ENCODE peak calls at places on chromosome 2, in eight cellular contexts. P is activated CD4-positive, alpha-beta memory T cell treated with anti-CD3 and anti-CD28 coated beads, Interleukin-2, amount 10 ng/mL, durations not matched to agents 7 days and 5 days; N is RWPE1; X is NCI-H1417; K is brain microvascular endothelial cell; C is right cardiac atrium; W is upper lobe of left lung; U is heart left ventricle. M is an unnamed sample.
A peak's percentile ranks its signal among the peaks of the same experiment; 100 is the strongest.

GRCh38 chr2:216687646-216688045 is 7.7 kb downstream of the IGFBP5 start:
- DNase-seq in P (no peak), N (no peak), X (no peak), K (no peak), C (no peak), W (no peak), U (no peak), M (peak; percentile 13)

GRCh38 chr2:197804758-197805597 is 585 bp downstream of the PLCL1 start:
- DNase-seq in P (peak; percentile 36), N (no peak), X (peak; percentile 5), K (no peak), C (peak; percentile 69), W (peak; percentile 36), U (peak; percentile 38), M (no peak)

GRCh38 chr2:196335238-196335637 is 163.9 kb upstream of the STK17B start:
- DNase-seq in P (no peak), N (peak; percentile 35), X (no peak), K (peak; percentile 82), C (no peak), W (no peak), U (no peak), M (no peak)

GRCh38 chr2:222707689-222708273 is 36.3 kb downstream of the MOGAT1 start:
- DNase-seq in P (peak; percentile 20), N (no peak), X (no peak), K (peak; percentile 68), C (no peak), W (no peak), U (no peak), M (no peak)

GRCh38 chr2:197266477-197266876 is 44.1 kb downstream of the ANKRD44 start:
- DNase-seq in P (peak; percentile 33), N (no peak), X (no peak), K (no peak), C (no peak), W (no peak), U (no peak), M (no peak)

GRCh38 chr2:20617081-20617575 is 33.8 kb downstream of the HS1BP3 start:
- DNase-seq in P (no peak), N (no peak), X (no peak), K (no peak), C (peak; percentile 93), W (peak; percentile 87), U (peak; percentile 93), M (peak; percentile 30)

GRCh38 chr2:1808921-1809551 is 64.7 kb upstream of the PXDN start:
- DNase-seq in P (no peak), N (no peak), X (no peak), K (no peak), C (no peak), W (no peak), U (no peak), M (no peak)

GRCh38 chr2:147845608-147846002 is 776 bp downstream of the ACVR2A start:
- DNase-seq in P (no peak), N (peak; percentile 10), X (no peak), K (no peak), C (no peak), W (no peak), U (no peak), M (no peak)

GRCh38 chr2:18987021-18987420 is 371.4 kb downstream of the OSR1 start:
- DNase-seq in P (no peak), N (no peak), X (no peak), K (no peak), C (no peak), W (no peak), U (no peak), M (no peak)

GRCh38 chr2:53945538-53945937 is 25.3 kb downstream of the PSME4 start:
- DNase-seq in P (no peak), N (no peak), X (no peak), K (no peak), C (no peak), W (no peak), U (no peak), M (no peak)

M was measured in Kasumi-1.